ENCODE peak calls at places on chromosomes 13 and 19, in ten cellular contexts. W is heart left ventricle; Z is head of caudate nucleus; X is A673; S is cerebellum; R is stimulated activated CD4-positive, alpha-beta T cell treated with anti-CD3 and anti-CD28 coated beads, Interleukin-15, amount 100 ng/mL, for 1 hour; I is NCI-H1105 treated with DMSO at 0.1 percent for 48 hours; L is anterior cingulate cortex; O is Kasumi-1; M is H54. C is an unnamed sample.

GRCh38 chr19:55080121-55080914 is 4.6 kb downstream of the EPS8L1 start:
- DNase-seq in X (peak), M (peak), Z (no peak), L (no peak), R (peak), O (peak), W (peak), S (no peak), I (peak), C (no peak)

GRCh38 chr19:1851581-1852293 is 3.5 kb upstream of the REXO1 start:
- DNase-seq in L (peak), M (no peak), R (no peak), O (no peak), I (no peak), W (no peak), X (peak), S (no peak), Z (peak), C (no peak)

GRCh38 chr19:6610934-6611370 is 20.0 kb upstream of the CD70 start:
- DNase-seq in R (no peak), I (no peak), M (peak), Z (no peak), W (no peak), S (no peak), O (no peak), L (no peak), X (peak), C (no peak)

GRCh38 chr19:58456111-58456510 is 4.7 kb downstream of the ZNF324B start:
- DNase-seq in L (no peak), O (no peak), Z (no peak), I (no peak), R (no peak), M (no peak), W (no peak), X (no peak), S (no peak), C (no peak)

GRCh38 chr19:17448190-17448967 is at the start of gene TMEM221:
- DNase-seq in S (no peak), O (peak), M (no peak), I (peak), X (peak), W (peak), Z (no peak), L (no peak), R (peak), C (no peak)

GRCh38 chr13:76894401-76895110 is 8.4 kb upstream of the KCTD12 start:
- DNase-seq in I (no peak), L (no peak), O (peak), S (no peak), M (no peak), X (no peak), R (no peak), W (no peak), Z (no peak), C (no peak)

GRCh38 chr19:54128796-54129616 is 8.6 kb upstream of the CNOT3 start:
- DNase-seq in I (no peak), W (no peak), M (no peak), R (no peak), Z (no peak), S (no peak), L (no peak), X (no peak), O (no peak), C (no peak)

GRCh38 chr19:855566-856120 is 3.5 kb downstream of the ELANE start:
- DNase-seq in S (no peak), O (no peak), M (no peak), X (no peak), L (no peak), W (no peak), Z (no peak), I (no peak), R (no peak), C (no peak)

GRCh38 chr13:25727776-25728175 is 324.0 kb downstream of the SHISA2 start:
- DNase-seq in S (no peak), L (no peak), M (no peak), I (no peak), X (no peak), R (no peak), W (no peak), Z (no peak), O (no peak), C (no peak)

GRCh38 chr13:55816976-55817601 is 1323.6 kb upstream of the PRR20A start:
- DNase-seq in O (no peak), W (no peak), R (no peak), Z (no peak), L (no peak), S (no peak), I (no peak), M (no peak), X (no peak), C (no peak)